ENCODE peak calls at places on chromosomes 2 and 18, in eight cellular contexts. Z is esophagus muscularis mucosa, V is progenitor cell of endocrine pancreas, W is NCI-H1092, F is T-helper 2 cell, L is neuronal stem cell, O is ureter, N is lung microvascular endothelial cell. J is an unnamed sample.

GRCh38 chr2:201127570-201127969 is 11.6 kb downstream of the CFLAR start:
- DNase-seq in L (no peak), V (no peak), Z (no peak), N (peak), W (no peak), O (no peak), F (no peak), J (no peak)

GRCh38 chr18:38923136-38923535 is 1357.5 kb upstream of the CELF4 start:
- DNase-seq in N (no peak), O (no peak), V (no peak), L (no peak), F (no peak), W (no peak), Z (no peak), J (no peak)

GRCh38 chr2:137173514-137173913 is 408.2 kb downstream of the THSD7B start:
- DNase-seq in F (no peak), Z (no peak), O (no peak), N (no peak), W (no peak), L (no peak), V (no peak), J (no peak)

GRCh38 chr2:85893428-85894258 is 4.9 kb upstream of the ST3GAL5 start:
- DNase-seq in N (no peak), F (no peak), W (no peak), V (no peak), O (no peak), Z (no peak), L (no peak), J (no peak)

GRCh38 chr2:56580242-56580641 is 396.5 kb downstream of the CCDC85A start:
- DNase-seq in W (no peak), Z (no peak), L (no peak), O (no peak), V (no peak), N (no peak), F (no peak), J (no peak)

GRCh38 chr2:85505551-85506238 is 33.3 kb upstream of the MAT2A start:
- DNase-seq in F (no peak), V (no peak), Z (no peak), N (peak), W (no peak), L (no peak), O (no peak), J (no peak)

GRCh38 chr2:37132914-37133313 is 23.9 kb downstream of the EIF2AK2 start:
- DNase-seq in O (no peak), V (no peak), N (no peak), L (no peak), F (no peak), Z (no peak), W (no peak), J (no peak)

GRCh38 chr2:9981646-9982045 is 30.2 kb downstream of the GRHL1 start:
- DNase-seq in Z (no peak), L (no peak), W (no peak), F (no peak), N (no peak), V (no peak), O (no peak), J (no peak)

GRCh38 chr2:122748552-122749011 is 993.1 kb downstream of the TSN start:
- DNase-seq in V (no peak), W (no peak), Z (no peak), O (no peak), L (no peak), N (peak), F (no peak), J (no peak)

GRCh38 chr2:103159018-103159417 is 397.2 kb downstream of the TMEM182 start:
- DNase-seq in V (no peak), O (no peak), L (no peak), F (no peak), N (no peak), W (no peak), Z (peak), J (no peak)

GRCh38 chr18:12255626-12256026 is 1.5 kb downstream of the CIDEA start:
- DNase-seq in O (no peak), W (no peak), Z (no peak), L (no peak), N (no peak), F (no peak), V (no peak), J (no peak)

GRCh38 chr18:67513285-67513684 is 3.2 kb downstream of the DSEL start:
- DNase-seq in O (no peak), N (peak), L (no peak), W (no peak), F (no peak), V (no peak), Z (no peak), J (no peak)

GRCh38 chr2:204849887-204850286 is 304.6 kb downstream of the PARD3B start:
- DNase-seq in N (peak), V (no peak), L (no peak), F (no peak), O (no peak), Z (no peak), W (no peak), J (no peak)

GRCh38 chr2:160379399-160379798 is 114.2 kb downstream of the RBMS1 start:
- DNase-seq in F (no peak), Z (no peak), L (no peak), N (no peak), O (no peak), W (no peak), V (no peak), J (no peak)

GRCh38 chr18:5180254-5180653 is 16.8 kb downstream of the AKAIN1 start:
- DNase-seq in Z (no peak), N (no peak), L (no peak), W (no peak), V (no peak), F (no peak), O (no peak), J (no peak)

GRCh38 chr18:55588001-55588875 is at the start of gene TCF4:
- DNase-seq in O (peak), Z (no peak), N (peak), W (peak), V (peak), L (peak), F (no peak), J (peak)

GRCh38 chr2:23414876-23415275 is 29.9 kb downstream of the KLHL29 start:
- DNase-seq in N (peak), W (no peak), L (no peak), F (no peak), O (no peak), Z (no peak), V (no peak), J (no peak)

GRCh38 chr2:224039770-224040088 is 643 bp upstream of the SERPINE2 start:
- DNase-seq in V (no peak), F (no peak), O (no peak), L (no peak), W (no peak), N (no peak), Z (no peak), J (no peak)

GRCh38 chr2:69022548-69022947 is 9.6 kb downstream of the ANTXR1 start:
- DNase-seq in V (no peak), W (no peak), F (no peak), O (no peak), N (no peak), L (no peak), Z (peak), J (no peak)

GRCh38 chr2:42493885-42494433 is at the start of gene KCNG3:
- DNase-seq in L (peak), O (no peak), W (peak), F (peak), Z (no peak), V (peak), N (peak), J (peak)

GRCh38 chr2:161250864-161251436 is 57.3 kb upstream of the PSMD14 start:
- DNase-seq in V (no peak), O (no peak), L (no peak), N (peak), F (no peak), Z (no peak), W (peak), J (no peak)

GRCh38 chr18:76572517-76573247 is 77.6 kb upstream of the ZNF516 start:
- DNase-seq in N (no peak), F (no peak), Z (no peak), W (peak), L (no peak), O (no peak), V (no peak), J (no peak)

J was measured in neural crest cell.